ENCODE peak calls at places on chromosome 2, in seven cellular contexts. I is GM23248, Q is K562, R is mammary epithelial cell, E is prostate gland, K is heart left ventricle, N is colonic mucosa. U is an unnamed sample. For H3K4me1, the result is how much of the 10 kb centered on the place peaks cover.

GRCh38 chr2:215756351-215756731 is 257.0 kb downstream of the MREG start:
- DNase-seq in N (no peak), I (no peak), E (no peak), K (no peak), Q (no peak), R (no peak), U (no peak)

GRCh38 chr2:187580462-187581124 is 26.4 kb upstream of the TFPI start:
- DNase-seq in E (no peak), Q (peak), N (no peak), R (peak), I (peak), K (no peak), U (no peak)

GRCh38 chr2:198873771-198874501 is 583.8 kb downstream of the SATB2 start:
- DNase-seq in N (no peak), I (peak), E (no peak), R (no peak), Q (no peak), K (no peak), U (no peak)

GRCh38 chr2:150211164-150211631 is 276.3 kb downstream of the RND3 start:
- DNase-seq in I (peak), R (no peak), N (no peak), K (no peak), E (no peak), Q (no peak), U (no peak)

GRCh38 chr2:239930871-239931771 is 94.0 kb downstream of the NDUFA10 start:
- DNase-seq in I (no peak), K (peak), E (no peak), N (peak), R (no peak), Q (no peak), U (no peak)

GRCh38 chr2:207505728-207506127 is 24.0 kb upstream of the CREB1 start:
- DNase-seq in I (peak), R (peak), K (no peak), Q (no peak), N (no peak), E (no peak), U (no peak)

GRCh38 chr2:234679766-234680687 is 183.1 kb upstream of the ARL4C start:
- DNase-seq in Q (no peak), R (peak), K (peak), E (no peak), N (no peak), I (peak), U (peak)

GRCh38 chr2:217851191-217852020 is 151.4 kb downstream of the TNS1 start:
- DNase-seq in N (no peak), I (peak), R (peak), K (peak), E (no peak), Q (no peak), U (peak)

GRCh38 chr2:230796280-230796862 is 68.4 kb upstream of the ITM2C start:
- DNase-seq in I (peak), K (no peak), R (peak), E (peak), N (no peak), Q (no peak), U (no peak)

GRCh38 chr2:176110975-176111663 is 4.0 kb downstream of the HOXD11 start:
- DNase-seq in N (peak), R (no peak), I (peak), K (no peak), Q (peak), E (no peak), U (no peak)

GRCh38 chr2:170713280-170714155 is 1.6 kb upstream of the SP5 start:
- DNase-seq in R (no peak), I (no peak), E (no peak), Q (no peak), N (peak), K (no peak), U (peak)

GRCh38 chr2:239288951-239289481 is 111.8 kb downstream of the HDAC4 start:
- DNase-seq in N (no peak), K (peak), R (no peak), I (peak), E (no peak), Q (no peak), U (no peak)

GRCh38 chr2:204486855-204487254 is 58.4 kb upstream of the PARD3B start:
- DNase-seq in K (no peak), N (no peak), Q (no peak), I (peak), R (peak), E (no peak), U (no peak)

GRCh38 chr2:110215566-110216158 is 3.3 kb upstream of the MTLN start:
- DNase-seq in K (no peak), Q (no peak), N (no peak), E (no peak), R (no peak), I (no peak), U (no peak)

GRCh38 chr2:146879882-146880281 is 964.9 kb upstream of the ACVR2A start:
- DNase-seq in N (no peak), Q (no peak), E (no peak), R (no peak), I (no peak), K (no peak), U (no peak)

GRCh38 chr2:8597526-8598225 is 84.2 kb upstream of the ID2 start:
- DNase-seq in K (no peak), Q (no peak), R (no peak), E (no peak), N (no peak), I (no peak), U (no peak)

GRCh38 chr2:69581774-69582581 is 61.6 kb downstream of the AAK1 start:
- DNase-seq in Q (no peak), N (no peak), R (peak), E (no peak), K (peak), I (peak), U (no peak)

GRCh38 chr2:234955971-234956509 is 4.2 kb downstream of the SH3BP4 start:
- DNase-seq in E (no peak), I (no peak), K (no peak), Q (no peak), R (no peak), N (peak), U (no peak)

GRCh38 chr2:225488743-225489142 is 89.2 kb downstream of the NYAP2 start:
- DNase-seq in N (no peak), Q (no peak), E (no peak), I (no peak), R (no peak), K (no peak), U (no peak)

GRCh38 chr2:63735263-63735662 is 106.4 kb upstream of the UGP2 start:
- DNase-seq in E (no peak), Q (no peak), N (no peak), I (peak), R (peak), K (no peak), U (no peak)

GRCh38 chr2:39181297-39181696 is 60.4 kb upstream of the SOS1 start:
- DNase-seq in R (no peak), Q (no peak), E (no peak), N (no peak), I (no peak), K (no peak), U (no peak)

GRCh38 chr2:150697596-150697995 is 210.1 kb upstream of the RND3 start:
- DNase-seq in N (no peak), E (no peak), K (no peak), I (peak), Q (no peak), R (no peak), U (no peak)

GRCh38 chr2:86039178-86039962 is 66.3 kb downstream of the POLR1A start:
- DNase-seq in E (no peak), N (no peak), Q (no peak), K (no peak), I (no peak), R (no peak), U (no peak)

GRCh38 chr2:157258520-157259326 is 1.2 kb downstream of the GALNT5 start:
- DNase-seq in I (peak), R (no peak), E (no peak), N (peak), K (no peak), Q (peak), U (no peak)

GRCh38 chr2:109148347-109148746 is 19.3 kb downstream of the SH3RF3 start:
- DNase-seq in N (no peak), Q (no peak), K (no peak), I (peak), R (no peak), E (no peak), U (no peak)

GRCh38 chr2:207782238-207783030 is 12.7 kb upstream of the FZD5 start:
- DNase-seq in E (no peak), I (no peak), Q (no peak), K (no peak), N (peak), R (no peak), U (no peak)

DNA sequence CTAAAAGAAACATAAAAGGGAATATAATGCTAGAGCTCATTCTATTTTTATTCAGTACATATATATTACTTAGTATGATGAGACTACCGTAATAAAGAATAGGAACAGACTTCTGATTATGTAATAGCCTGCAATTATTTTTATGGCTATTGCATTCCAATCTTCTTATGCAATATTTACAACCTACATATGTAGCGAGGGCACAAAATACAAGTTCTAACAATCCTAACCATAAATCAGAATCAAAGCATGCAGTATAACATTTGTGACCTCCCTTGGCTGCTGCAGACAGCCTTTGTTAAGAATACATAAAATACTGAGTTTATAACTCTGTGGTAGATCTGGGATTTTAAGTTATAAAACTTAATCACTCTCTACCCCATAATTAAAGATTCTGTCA is 177.6 kb downstream of the BABAM2 start:
- DNase-seq in E (no peak), Q (no peak), R (peak), I (no peak), K (no peak), N (no peak), U (no peak)
- H3K27ac ChIP-seq in E (no peak), Q (no peak), R (no peak), I (no peak), K (no peak), N (no peak), U (no peak)

GRCh38 chr2:83665894-83666293 is 793.2 kb downstream of the SUCLG1 start:
- DNase-seq in E (no peak), R (no peak), Q (no peak), I (peak), K (no peak), N (no peak), U (no peak)
- H3K4me1 ChIP-seq in E (under half), R (under half), Q (under half), I (under half), K (under half), N (under half), U (under half)

DNA sequence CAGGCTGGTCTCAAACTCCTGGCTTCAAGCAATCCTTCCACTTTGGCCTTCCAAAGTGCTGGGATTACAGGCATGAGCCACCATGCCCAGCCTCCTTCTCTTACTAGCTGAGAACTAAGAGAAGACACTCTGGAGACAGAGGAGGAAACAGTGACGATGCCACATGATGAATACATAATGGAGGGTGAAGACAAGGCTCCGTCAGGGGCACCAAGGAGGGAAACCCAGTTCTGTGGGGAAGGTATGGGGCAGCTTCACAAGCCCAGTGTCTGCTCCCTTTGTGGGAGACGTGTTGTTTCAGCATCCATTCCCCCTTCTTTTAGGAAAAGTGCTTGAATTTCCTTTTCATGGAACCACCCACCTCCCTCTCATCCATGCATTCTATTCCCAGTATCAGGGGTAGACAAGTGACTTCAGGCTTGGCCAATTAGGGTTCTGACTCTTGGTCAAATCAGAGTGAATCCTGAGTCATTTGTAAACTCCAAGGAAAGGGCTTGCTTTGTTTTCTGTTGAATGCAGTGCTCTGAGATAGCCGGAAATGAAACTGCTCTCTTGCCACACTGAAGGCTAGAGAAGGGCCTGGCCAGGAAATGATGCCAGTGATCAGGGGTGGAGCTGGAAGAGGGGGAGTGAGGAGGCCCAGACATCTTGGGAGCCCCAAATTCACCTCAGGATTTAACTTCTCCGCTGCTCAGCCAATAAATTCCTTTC is 23.7 kb downstream of the TMEM127 start:
- DNase-seq in Q (no peak), R (peak), K (peak), E (no peak), I (peak), N (no peak), U (peak)
- H3K27ac ChIP-seq in Q (no peak), R (no peak), K (peak), E (no peak), I (peak), N (peak), U (no peak)

GRCh38 chr2:159133795-159134194 is 152.7 kb downstream of the WDSUB1 start:
- DNase-seq in N (no peak), Q (no peak), I (peak), R (no peak), E (no peak), K (no peak), U (no peak)
- H3K4me1 ChIP-seq in N (under half), Q (under half), I (half or more), R (under half), E (under half), K (half or more), U (half or more)

U was measured in heart right ventricle.